ENCODE peak calls at places on chromosomes 2 and 18, in five cellular contexts. One of them, this sample, is unnamed.

GRCh38 chr2:109435866-109436634 is 177.7 kb downstream of the SEPTIN10 start:
- DNase-seq in HFF-Myc: no peak
- DNase-seq in mucosa of descending colon: no peak
- DNase-seq in transverse colon: no peak
- DNase-seq in AG10803: peak; percentile 62
- DNase-seq in this sample: peak; percentile 56

GRCh38 chr2:105136394-105136793 is 98.5 kb downstream of the MRPS9 start:
- DNase-seq in mucosa of descending colon: no peak
- DNase-seq in HFF-Myc: no peak
- DNase-seq in transverse colon: no peak
- DNase-seq in AG10803: no peak
- DNase-seq in this sample: no peak

GRCh38 chr2:29747786-29748470 is 173.5 kb downstream of the ALK start:
- DNase-seq in AG10803: peak; percentile 83
- DNase-seq in HFF-Myc: peak; percentile 78
- DNase-seq in transverse colon: no peak
- DNase-seq in mucosa of descending colon: no peak
- DNase-seq in this sample: peak; percentile 55

GRCh38 chr2:135183822-135184221 is 131.7 kb downstream of the RAB3GAP1 start:
- DNase-seq in mucosa of descending colon: no peak
- DNase-seq in transverse colon: no peak
- DNase-seq in HFF-Myc: no peak
- DNase-seq in AG10803: no peak
- DNase-seq in this sample: no peak

GRCh38 chr18:77071711-77072292 is 60.8 kb downstream of the MBP start:
- DNase-seq in mucosa of descending colon: no peak
- DNase-seq in HFF-Myc: peak; percentile 52
- DNase-seq in transverse colon: no peak
- DNase-seq in AG10803: peak; percentile 83
- DNase-seq in this sample: peak; percentile 97

GRCh38 chr2:60406192-60406591 is 147.3 kb downstream of the BCL11A start:
- DNase-seq in AG10803: no peak
- DNase-seq in mucosa of descending colon: no peak
- DNase-seq in HFF-Myc: no peak
- DNase-seq in transverse colon: no peak
- DNase-seq in this sample: no peak

GRCh38 chr2:228983700-228984099 is 287.4 kb downstream of the PID1 start:
- DNase-seq in AG10803: no peak
- DNase-seq in mucosa of descending colon: no peak
- DNase-seq in HFF-Myc: no peak
- DNase-seq in transverse colon: no peak
- DNase-seq in this sample: no peak

GRCh38 chr2:29811378-29811777 is 110.0 kb downstream of the ALK start:
- DNase-seq in AG10803: no peak
- DNase-seq in HFF-Myc: no peak
- DNase-seq in transverse colon: no peak
- DNase-seq in mucosa of descending colon: no peak
- DNase-seq in this sample: peak; percentile 21

GRCh38 chr2:86078801-86079545 is 26.7 kb downstream of the POLR1A start:
- DNase-seq in HFF-Myc: no peak
- DNase-seq in AG10803: peak; percentile 58
- DNase-seq in transverse colon: peak; percentile 44
- DNase-seq in mucosa of descending colon: no peak
- DNase-seq in this sample: peak; percentile 85

GRCh38 chr2:28465148-28465885 is 30.5 kb upstream of the PLB1 start:
- DNase-seq in mucosa of descending colon: no peak
- DNase-seq in HFF-Myc: no peak
- DNase-seq in transverse colon: no peak
- DNase-seq in AG10803: peak; percentile 75
- DNase-seq in this sample: peak; percentile 82

GRCh38 chr2:23480991-23481797 is 96.2 kb downstream of the KLHL29 start:
- DNase-seq in HFF-Myc: peak; percentile 59
- DNase-seq in AG10803: peak; percentile 86
- DNase-seq in mucosa of descending colon: no peak
- DNase-seq in transverse colon: no peak
- DNase-seq in this sample: peak; percentile 88

DNA sequence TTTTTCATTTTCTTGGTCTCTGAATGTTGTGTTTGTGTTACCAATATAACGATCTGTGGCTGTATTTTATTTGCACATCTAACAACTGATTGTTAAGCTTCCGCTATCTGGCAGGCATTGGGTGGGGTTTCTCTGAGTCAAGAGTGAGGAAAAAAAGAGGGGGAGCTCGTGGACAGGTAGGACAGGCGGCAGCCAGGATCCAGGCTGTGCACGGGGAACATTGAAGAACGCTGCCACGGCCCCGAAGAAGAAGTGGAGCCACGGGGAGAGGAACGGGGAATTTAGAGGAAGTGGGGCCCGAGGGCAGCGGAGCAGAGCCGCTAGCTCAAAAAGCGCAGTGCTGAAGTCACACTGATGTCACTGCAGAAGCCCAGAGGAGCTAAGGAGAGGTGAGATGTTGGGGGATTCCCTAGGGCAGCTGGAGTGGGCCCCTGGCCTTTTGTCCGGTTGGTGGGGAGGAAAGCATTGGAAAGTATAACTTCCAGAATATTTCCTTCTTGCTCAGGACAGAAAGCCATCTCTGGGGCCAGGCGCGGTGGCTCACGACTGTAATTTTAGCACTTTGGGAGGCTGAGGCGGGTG is 20.9 kb upstream of the DNMT3A start:
- DNase-seq in transverse colon: peak; percentile 71
- DNase-seq in AG10803: no peak
- DNase-seq in HFF-Myc: no peak
- DNase-seq in mucosa of descending colon: peak; percentile 73
- DNase-seq in this sample: no peak
- H3K4me3 ChIP-seq in transverse colon: peak overlapping the region; percentile 8
- H3K4me3 ChIP-seq in AG10803: peak overlapping the region; percentile 52
- H3K4me3 ChIP-seq in HFF-Myc: peak overlapping the region; percentile 14
- H3K4me3 ChIP-seq in mucosa of descending colon: no peak overlapping the region
- H3K4me3 ChIP-seq in this sample: peak overlapping the region; percentile 45

GRCh38 chr2:219001577-219002394 is 8.6 kb upstream of the CRYBA2 start:
- DNase-seq in HFF-Myc: no peak
- DNase-seq in mucosa of descending colon: peak; percentile 94
- DNase-seq in transverse colon: peak; percentile 91
- DNase-seq in AG10803: no peak
- DNase-seq in this sample: no peak

GRCh38 chr2:219002395-219003266 is 9.4 kb upstream of the CRYBA2 start:
- DNase-seq in AG10803: no peak
- DNase-seq in transverse colon: peak; percentile 87
- DNase-seq in HFF-Myc: no peak
- DNase-seq in mucosa of descending colon: peak; percentile 92
- DNase-seq in this sample: peak; percentile 21

GRCh38 chr2:219001100-219001576 is 7.9 kb upstream of the CRYBA2 start:
- DNase-seq in AG10803: no peak
- DNase-seq in HFF-Myc: no peak
- DNase-seq in transverse colon: no peak
- DNase-seq in mucosa of descending colon: no peak
- DNase-seq in this sample: no peak

GRCh38 chr2:219003979-219004378 is 10.8 kb upstream of the CRYBA2 start:
- DNase-seq in AG10803: no peak
- DNase-seq in transverse colon: no peak
- DNase-seq in HFF-Myc: no peak
- DNase-seq in mucosa of descending colon: no peak
- DNase-seq in this sample: no peak

GRCh38 chr2:219003267-219003634 is 10.0 kb upstream of the CRYBA2 start:
- DNase-seq in HFF-Myc: no peak
- DNase-seq in transverse colon: no peak
- DNase-seq in AG10803: no peak
- DNase-seq in mucosa of descending colon: no peak
- DNase-seq in this sample: no peak
- TF ChIP-seq CTCF in HFF-Myc: peak; percentile 47
- TF ChIP-seq CTCF in transverse colon: no peak
- TF ChIP-seq CTCF in AG10803: no peak
- TF ChIP-seq CTCF in mucosa of descending colon: peak; percentile 49
- TF ChIP-seq CTCF in this sample: no peak

GRCh38 chr2:190466819-190467444 is 58.8 kb downstream of the MFSD6 start:
- DNase-seq in transverse colon: no peak
- DNase-seq in HFF-Myc: peak; percentile 61
- DNase-seq in mucosa of descending colon: no peak
- DNase-seq in AG10803: no peak
- DNase-seq in this sample: no peak

GRCh38 chr2:190469770-190470169 is 61.6 kb downstream of the MFSD6 start:
- DNase-seq in mucosa of descending colon: no peak
- DNase-seq in HFF-Myc: peak; percentile 69
- DNase-seq in AG10803: peak; percentile 64
- DNase-seq in transverse colon: peak; percentile 53
- DNase-seq in this sample: peak; percentile 86

GRCh38 chr2:190467575-190468083 is 59.5 kb downstream of the MFSD6 start:
- DNase-seq in AG10803: peak; percentile 52
- DNase-seq in mucosa of descending colon: no peak
- DNase-seq in transverse colon: no peak
- DNase-seq in HFF-Myc: no peak
- DNase-seq in this sample: peak; percentile 51

GRCh38 chr2:190470256-190470826 is 62.2 kb downstream of the MFSD6 start:
- DNase-seq in HFF-Myc: no peak
- DNase-seq in AG10803: no peak
- DNase-seq in transverse colon: no peak
- DNase-seq in mucosa of descending colon: no peak
- DNase-seq in this sample: no peak

GRCh38 chr2:190468814-190469569 is 60.8 kb downstream of the MFSD6 start:
- DNase-seq in AG10803: peak; percentile 96
- DNase-seq in transverse colon: peak; percentile 83
- DNase-seq in HFF-Myc: peak; percentile 99
- DNase-seq in mucosa of descending colon: peak; percentile 73
- DNase-seq in this sample: peak; percentile 99
- H3K4me3 ChIP-seq in AG10803: no peak overlapping the region
- H3K4me3 ChIP-seq in transverse colon: no peak overlapping the region
- H3K4me3 ChIP-seq in HFF-Myc: no peak overlapping the region
- H3K4me3 ChIP-seq in mucosa of descending colon: no peak overlapping the region
- H3K4me3 ChIP-seq in this sample: no peak overlapping the region

DNA sequence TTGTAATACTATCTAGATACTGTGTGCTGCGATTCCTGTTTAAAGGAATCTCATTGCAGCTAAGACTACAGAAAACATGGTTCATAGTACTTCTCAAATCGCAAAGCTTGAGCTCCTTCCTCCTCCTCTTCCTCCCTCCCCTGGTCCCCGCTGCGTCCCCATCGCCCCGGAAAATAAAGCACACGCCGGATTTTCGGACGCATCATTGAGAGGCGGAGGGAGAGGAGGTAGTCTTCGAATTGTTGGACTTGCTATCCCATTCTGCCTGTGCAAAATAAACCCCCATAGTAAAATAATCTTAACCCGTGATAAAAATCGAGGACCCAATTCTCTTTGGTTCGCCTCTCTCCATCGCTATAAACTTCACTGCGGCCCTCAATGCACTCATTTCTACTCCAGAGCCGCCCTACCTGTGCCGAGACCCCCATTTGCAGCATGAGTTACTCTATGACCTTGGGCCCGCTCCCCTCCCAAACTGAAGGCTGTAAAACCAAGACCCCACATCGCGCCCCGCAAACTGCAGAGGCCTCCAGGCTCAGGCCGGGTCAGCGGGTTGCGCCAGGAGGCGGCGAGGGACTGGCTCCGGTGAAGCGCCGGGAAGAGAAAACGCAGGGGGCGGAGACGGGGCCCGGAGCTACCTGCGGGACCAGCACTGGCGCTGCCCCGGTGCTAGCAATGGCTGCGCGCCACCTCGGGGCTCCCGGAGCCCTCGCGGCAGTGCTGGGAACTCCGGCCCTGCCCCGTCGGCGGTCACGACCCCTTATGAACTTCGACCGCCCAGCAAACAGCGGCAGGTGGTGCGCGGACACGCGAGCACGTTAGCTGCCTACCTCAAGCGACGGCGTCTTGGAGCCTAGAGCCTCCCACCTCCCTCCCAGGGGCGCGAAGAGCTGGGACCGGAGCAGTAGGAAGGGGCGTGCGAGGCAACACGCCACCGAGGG is 649 bp downstream of the ESCO1 start:
- DNase-seq in mucosa of descending colon: peak; percentile 85
- DNase-seq in HFF-Myc: peak; percentile 2
- DNase-seq in transverse colon: peak; percentile 73
- DNase-seq in AG10803: peak; percentile 24
- DNase-seq in this sample: peak; percentile 12
- TF ChIP-seq CTCF in mucosa of descending colon: no peak
- TF ChIP-seq CTCF in HFF-Myc: no peak
- TF ChIP-seq CTCF in transverse colon: no peak
- TF ChIP-seq CTCF in AG10803: no peak
- TF ChIP-seq CTCF in this sample: peak; percentile 13

DNA sequence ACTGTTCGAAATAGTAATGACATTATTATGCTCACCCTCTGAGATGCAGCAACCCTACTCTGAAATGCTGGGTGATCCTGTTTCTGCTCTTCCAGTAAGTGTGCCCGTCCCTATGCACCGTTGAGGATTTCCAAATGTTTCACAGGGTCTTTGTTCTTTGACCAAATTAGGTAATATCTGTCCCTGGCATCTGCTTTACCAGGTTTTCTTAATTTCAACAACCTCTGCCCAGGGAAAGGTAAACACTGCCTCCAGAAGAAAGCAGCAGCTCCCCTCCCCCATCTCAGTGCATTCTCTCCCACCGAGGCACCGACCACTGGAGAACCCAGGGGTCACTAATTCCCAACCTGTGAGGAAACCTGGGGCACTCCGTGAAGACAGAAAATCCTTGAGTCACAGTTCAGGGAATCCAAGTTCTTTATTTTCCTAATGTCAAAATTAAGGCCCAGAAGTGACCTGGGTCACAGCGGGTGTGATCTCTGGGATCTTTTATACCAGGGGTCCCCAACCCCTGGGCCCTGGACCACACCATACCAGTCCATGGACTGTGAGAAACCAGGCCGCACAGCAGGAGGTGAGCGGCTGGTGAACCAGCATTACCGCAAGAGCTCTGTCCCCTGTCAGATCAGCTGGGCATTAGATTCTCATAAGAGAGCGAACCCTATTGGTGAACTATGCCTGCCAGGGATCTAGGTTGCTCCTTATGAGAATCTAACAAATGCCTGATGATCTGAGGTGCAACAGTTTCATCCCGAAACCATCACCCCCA is 1.2 kb upstream of the GRB14 start:
- DNase-seq in transverse colon: no peak
- DNase-seq in HFF-Myc: no peak
- DNase-seq in AG10803: no peak
- DNase-seq in mucosa of descending colon: no peak
- DNase-seq in this sample: no peak
- H3K4me3 ChIP-seq in transverse colon: no peak overlapping the region
- H3K4me3 ChIP-seq in HFF-Myc: no peak overlapping the region
- H3K4me3 ChIP-seq in AG10803: no peak overlapping the region
- H3K4me3 ChIP-seq in mucosa of descending colon: no peak overlapping the region
- H3K4me3 ChIP-seq in this sample: no peak overlapping the region

DNA sequence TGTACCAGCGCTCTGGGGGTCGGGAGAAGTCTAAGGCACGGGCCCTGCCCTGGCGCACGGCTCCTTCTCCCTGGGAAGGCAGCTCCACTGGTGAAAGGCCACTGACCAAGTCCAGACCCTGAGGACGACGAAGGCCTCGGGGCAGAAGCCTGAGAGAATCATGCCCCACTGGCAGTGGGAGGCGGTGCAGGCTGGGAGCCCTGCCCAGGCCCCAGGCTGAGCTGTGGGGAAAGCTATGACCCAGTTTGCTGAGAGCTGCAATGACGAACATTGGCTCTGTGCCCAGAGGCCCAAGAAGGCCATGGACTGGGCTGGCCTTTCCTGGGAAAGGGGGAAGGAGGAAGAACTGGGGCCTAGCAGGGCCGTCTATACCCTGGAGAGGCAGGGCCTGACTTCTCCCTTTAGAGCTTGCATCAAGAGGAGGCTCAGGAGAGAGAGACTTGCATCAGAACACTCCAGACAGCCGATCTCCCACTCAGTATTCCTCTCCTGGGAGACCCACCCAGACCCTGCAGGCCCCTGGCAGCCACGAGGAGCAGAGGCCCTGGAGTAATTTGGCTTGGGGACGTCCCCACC is 32.9 kb downstream of the HS1BP3 start:
- DNase-seq in mucosa of descending colon: peak; percentile 86
- DNase-seq in AG10803: peak; percentile 99
- DNase-seq in HFF-Myc: peak; percentile 88
- DNase-seq in transverse colon: peak; percentile 92
- DNase-seq in this sample: peak; percentile 99
- TF ChIP-seq CTCF in mucosa of descending colon: peak; percentile 23
- TF ChIP-seq CTCF in AG10803: peak; percentile 61
- TF ChIP-seq CTCF in HFF-Myc: peak; percentile 17
- TF ChIP-seq CTCF in transverse colon: peak; percentile 68
- TF ChIP-seq CTCF in this sample: peak; percentile 64

This sample was measured in choroid plexus epithelial cell.